ENCODE peak calls at places on chromosome 12, in five cellular contexts. U, H, O, A and R are unnamed samples.

GRCh38 chr12:49705479-49706267 is 1.5 kb downstream of the FMNL3 start:
- DNase-seq in U (peak), H (no peak), O (peak), A (peak), R (no peak)

GRCh38 chr12:2412305-2412643 is 359.5 kb downstream of the CACNA1C start:
- DNase-seq in O (no peak), U (no peak), A (no peak), H (no peak), R (no peak)

GRCh38 chr12:53219116-53219955 is 12.3 kb upstream of the ITGB7 start:
- DNase-seq in O (peak), U (no peak), H (no peak), A (no peak), R (no peak)

GRCh38 chr12:79659961-79660431 is 30.8 kb downstream of the PAWR start:
- DNase-seq in H (no peak), U (no peak), A (no peak), O (no peak), R (no peak)

GRCh38 chr12:9742665-9743064 is 9.8 kb upstream of the CLECL1 start:
- DNase-seq in H (no peak), U (no peak), O (no peak), A (no peak), R (peak)

GRCh38 chr12:124543052-124543590 is 24.3 kb downstream of the NCOR2 start:
- DNase-seq in H (no peak), A (no peak), U (no peak), O (no peak), R (no peak)

GRCh38 chr12:46562625-46563228 is 190.2 kb upstream of the SLC38A2 start:
- DNase-seq in O (no peak), A (no peak), U (no peak), H (no peak), R (no peak)

GRCh38 chr12:62123721-62124203 is 136.4 kb upstream of the USP15 start:
- DNase-seq in H (no peak), O (no peak), A (peak), U (peak), R (no peak)

GRCh38 chr12:65106948-65107347 is 14.2 kb downstream of the WIF1 start:
- DNase-seq in U (no peak), O (no peak), A (no peak), H (no peak), R (no peak)

GRCh38 chr12:3597526-3598210 is 106.7 kb downstream of the PRMT8 start:
- DNase-seq in A (no peak), U (no peak), O (no peak), H (no peak), R (no peak)

GRCh38 chr12:3596703-3597472 is 105.9 kb downstream of the PRMT8 start:
- DNase-seq in U (no peak), O (no peak), A (no peak), H (no peak), R (no peak)

GRCh38 chr12:3600039-3600720 is 109.2 kb downstream of the PRMT8 start:
- DNase-seq in O (no peak), A (no peak), U (no peak), H (no peak), R (no peak)

GRCh38 chr12:3600951-3601350 is 109.9 kb downstream of the PRMT8 start:
- DNase-seq in A (no peak), U (no peak), H (no peak), O (no peak), R (no peak)

DNA sequence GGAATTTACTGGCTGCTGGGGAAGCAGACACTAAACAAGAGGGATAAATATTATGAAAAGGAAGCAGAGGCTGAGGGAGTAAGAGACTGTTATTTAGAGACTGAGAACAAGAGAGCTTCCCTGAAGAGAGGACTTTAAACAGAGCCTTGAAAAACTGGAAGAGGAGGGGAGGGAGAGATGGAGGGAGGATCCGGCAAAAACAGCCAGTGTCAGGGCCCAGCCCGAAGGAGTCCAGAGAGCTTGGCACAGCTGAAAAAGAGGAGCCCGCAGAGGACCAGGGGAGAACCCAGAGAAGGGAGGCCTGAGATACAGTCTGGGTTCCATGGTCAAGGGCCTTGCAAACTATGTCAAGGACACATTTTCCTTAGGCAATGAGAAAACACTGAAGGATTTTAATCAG is 107.9 kb downstream of the PRMT8 start:
- DNase-seq in U (no peak), H (no peak), O (no peak), A (no peak), R (no peak)
- H3K27ac ChIP-seq in U (no peak), H (no peak), O (no peak), A (no peak), R (no peak)

GRCh38 chr12:43210437-43211197 is 341.4 kb downstream of the ADAMTS20 start:
- DNase-seq in A (no peak), H (no peak), U (no peak), O (no peak), R (no peak)
- H3K27ac ChIP-seq in A (no peak), H (peak), U (no peak), O (no peak), R (no peak)

GRCh38 chr12:7108928-7109920 is at the start of gene C1RL:
- DNase-seq in U (peak), O (peak), A (peak), H (peak), R (peak)

GRCh38 chr12:7107181-7108041 is 1.6 kb downstream of the C1RL start:
- DNase-seq in U (no peak), A (no peak), H (no peak), O (peak), R (no peak)

GRCh38 chr12:7103837-7104236 is 5.2 kb downstream of the C1RL start:
- DNase-seq in A (no peak), O (no peak), U (no peak), H (no peak), R (no peak)

GRCh38 chr12:7108042-7108927 is 729 bp downstream of the C1RL start:
- DNase-seq in H (no peak), A (peak), U (peak), O (peak), R (peak)

DNA sequence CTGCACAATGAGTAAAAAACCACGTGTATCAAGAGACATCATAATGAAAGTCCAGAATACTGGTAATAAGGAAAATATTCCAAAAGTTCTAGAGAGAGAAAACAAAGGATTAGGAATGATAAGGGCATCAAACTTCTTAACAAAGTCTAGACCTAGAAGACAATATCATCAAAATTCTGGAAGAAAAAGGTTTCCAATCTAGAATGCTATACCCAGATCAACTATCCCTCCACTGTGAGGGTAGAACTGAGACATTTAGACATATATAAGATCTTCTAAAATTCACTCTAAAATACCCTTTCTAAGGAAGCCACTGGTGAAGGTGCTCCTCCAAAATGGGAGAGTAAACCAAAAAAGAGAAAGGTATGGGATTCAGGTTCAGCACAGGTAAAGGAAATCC is 2.9 kb downstream of the C1RL start:
- DNase-seq in H (no peak), U (no peak), O (no peak), A (no peak), R (no peak)
- H3K27ac ChIP-seq in H (no peak), U (no peak), O (no peak), A (no peak), R (no peak)

GRCh38 chr12:132771126-132771838 is 9.7 kb upstream of the ANKLE2 start:
- DNase-seq in O (no peak), U (no peak), A (peak), H (no peak), R (no peak)
- H3K27ac ChIP-seq in O (no peak), U (no peak), A (peak), H (no peak), R (peak)

GRCh38 chr12:86712425-86712843 is 456.2 kb upstream of the MGAT4C start:
- DNase-seq in O (no peak), A (no peak), U (no peak), H (no peak), R (no peak)
- H3K27ac ChIP-seq in O (no peak), A (no peak), U (no peak), H (no peak), R (no peak)

GRCh38 chr12:27162229-27162537 is 79.8 kb upstream of the C12orf71 start:
- DNase-seq in H (no peak), O (no peak), U (no peak), A (no peak), R (no peak)
- H3K27ac ChIP-seq in H (no peak), O (no peak), U (no peak), A (no peak), R (no peak)

GRCh38 chr12:57898308-57898970 is 42.9 kb upstream of the ATP23 start:
- DNase-seq in A (no peak), O (no peak), U (no peak), H (no peak), R (peak)

GRCh38 chr12:57896139-57896436 is 45.3 kb upstream of the ATP23 start:
- DNase-seq in H (no peak), O (no peak), U (no peak), A (no peak), R (no peak)

GRCh38 chr12:57896437-57897201 is 44.7 kb upstream of the ATP23 start:
- DNase-seq in O (peak), U (peak), H (no peak), A (no peak), R (peak)

GRCh38 chr12:57897296-57897974 is 43.9 kb upstream of the ATP23 start:
- DNase-seq in A (no peak), O (no peak), H (no peak), U (no peak), R (no peak)

GRCh38 chr12:57899010-57899662 is 42.2 kb upstream of the ATP23 start:
- DNase-seq in A (peak), U (no peak), H (no peak), O (peak), R (no peak)
- H3K27ac ChIP-seq in A (peak), U (no peak), H (peak), O (peak), R (peak)

GRCh38 chr12:12562016-12562483 is 613 bp downstream of the DUSP16 start:
- DNase-seq in U (peak), O (no peak), H (no peak), A (peak), R (no peak)

GRCh38 chr12:12559699-12560296 is 2.9 kb downstream of the DUSP16 start:
- DNase-seq in A (no peak), O (no peak), H (no peak), U (no peak), R (no peak)

GRCh38 chr12:12562585-12563245 is at the start of gene DUSP16:
- DNase-seq in O (peak), A (peak), H (peak), U (peak), R (peak)

GRCh38 chr12:12561305-12562015 is 1.2 kb downstream of the DUSP16 start:
- DNase-seq in O (peak), U (peak), A (peak), H (peak), R (peak)

DNA sequence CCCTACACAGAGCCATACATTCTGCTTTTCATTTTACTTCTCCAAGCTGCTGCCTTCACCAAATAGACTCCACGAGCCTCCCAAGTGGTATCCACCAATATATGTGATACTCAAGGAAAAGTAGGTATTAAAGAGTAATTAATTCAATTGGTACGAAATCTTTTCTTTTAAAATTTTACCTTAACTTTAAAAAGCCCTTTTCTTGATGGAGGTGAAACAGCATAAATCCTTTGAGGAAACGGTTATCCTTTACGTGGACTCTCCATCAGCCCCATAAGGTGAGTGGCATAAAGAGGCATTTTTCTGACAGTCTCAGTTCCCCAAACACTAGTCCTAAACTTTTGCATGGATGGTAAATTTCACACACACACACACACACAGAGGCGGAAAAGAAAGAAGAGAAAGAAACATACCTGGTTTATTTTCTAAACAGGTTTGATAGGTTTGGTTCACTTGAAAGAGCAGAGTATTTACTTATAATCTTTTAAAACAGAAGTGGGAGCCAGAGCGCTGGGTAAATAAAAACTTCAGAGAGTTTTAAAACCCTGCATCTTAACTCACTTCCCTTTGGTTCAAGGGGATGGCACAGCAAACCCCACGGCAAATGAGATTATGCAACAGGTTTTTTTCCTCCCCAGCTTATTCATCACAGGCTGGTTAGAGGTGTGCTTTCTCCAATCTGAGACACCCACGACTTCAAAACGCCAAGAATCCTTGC is 1.9 kb downstream of the DUSP16 start:
- DNase-seq in A (peak), O (no peak), H (no peak), U (peak), R (no peak)
- H3K27ac ChIP-seq in A (peak), O (peak), H (peak), U (peak), R (peak)